ENCODE peak calls at places on chromosomes 11 and 22, in nine cellular contexts. One of them, this sample, is unnamed.

GRCh38 chr11:12120031-12121008 is 9.9 kb downstream of the MICAL2 start:
- DNase-seq in prostate gland: no peak
- DNase-seq in sigmoid colon: no peak
- DNase-seq in upper lobe of left lung: no peak
- DNase-seq in SK-N-SH: no peak
- DNase-seq in endothelial cell of umbilical vein: no peak
- DNase-seq in transverse colon: no peak
- DNase-seq in stomach: no peak
- DNase-seq in GM12891: no peak
- DNase-seq in this sample: no peak

GRCh38 chr22:44916281-44917231 is 93.2 kb downstream of the PHF21B start:
- DNase-seq in prostate gland: no peak
- DNase-seq in sigmoid colon: peak; percentile 53
- DNase-seq in upper lobe of left lung: no peak
- DNase-seq in SK-N-SH: no peak
- DNase-seq in endothelial cell of umbilical vein: no peak
- DNase-seq in transverse colon: no peak
- DNase-seq in stomach: no peak
- DNase-seq in GM12891: no peak
- DNase-seq in this sample: peak; percentile 73

GRCh38 chr22:40021401-40022000 is 26.7 kb downstream of the FAM83F start:
- DNase-seq in prostate gland: no peak
- DNase-seq in sigmoid colon: no peak
- DNase-seq in upper lobe of left lung: peak; percentile 77
- DNase-seq in SK-N-SH: no peak
- DNase-seq in endothelial cell of umbilical vein: no peak
- DNase-seq in transverse colon: no peak
- DNase-seq in stomach: no peak
- DNase-seq in GM12891: no peak
- DNase-seq in this sample: no peak

GRCh38 chr11:2797741-2798361 is 87.7 kb downstream of the CDKN1C start:
- DNase-seq in prostate gland: no peak
- DNase-seq in sigmoid colon: peak; percentile 58
- DNase-seq in upper lobe of left lung: peak; percentile 57
- DNase-seq in SK-N-SH: no peak
- DNase-seq in endothelial cell of umbilical vein: no peak
- DNase-seq in transverse colon: peak; percentile 7
- DNase-seq in stomach: peak; percentile 17
- DNase-seq in GM12891: no peak
- DNase-seq in this sample: peak; percentile 51

GRCh38 chr11:45745065-45745811 is 59.7 kb upstream of the SLC35C1 start:
- DNase-seq in prostate gland: no peak
- DNase-seq in sigmoid colon: peak; percentile 84
- DNase-seq in upper lobe of left lung: no peak
- DNase-seq in SK-N-SH: no peak
- DNase-seq in endothelial cell of umbilical vein: no peak
- DNase-seq in transverse colon: no peak
- DNase-seq in stomach: no peak
- DNase-seq in GM12891: no peak
- DNase-seq in this sample: no peak

GRCh38 chr22:31333648-31334047 is 12.5 kb downstream of the PATZ1 start:
- DNase-seq in prostate gland: peak; percentile 55
- DNase-seq in sigmoid colon: no peak
- DNase-seq in upper lobe of left lung: no peak
- DNase-seq in SK-N-SH: no peak
- DNase-seq in endothelial cell of umbilical vein: no peak
- DNase-seq in transverse colon: no peak
- DNase-seq in stomach: no peak
- DNase-seq in GM12891: no peak
- DNase-seq in this sample: no peak

GRCh38 chr11:15629690-15630321 is 515.1 kb downstream of the INSC start:
- DNase-seq in prostate gland: no peak
- DNase-seq in sigmoid colon: no peak
- DNase-seq in upper lobe of left lung: no peak
- DNase-seq in SK-N-SH: no peak
- DNase-seq in endothelial cell of umbilical vein: no peak
- DNase-seq in transverse colon: peak; percentile 62
- DNase-seq in stomach: peak; percentile 70
- DNase-seq in GM12891: no peak
- DNase-seq in this sample: no peak

GRCh38 chr11:79439430-79439892 is 1.4 kb downstream of the TENM4 start:
- DNase-seq in prostate gland: no peak
- DNase-seq in sigmoid colon: no peak
- DNase-seq in upper lobe of left lung: peak; percentile 30
- DNase-seq in SK-N-SH: peak; percentile 38
- DNase-seq in endothelial cell of umbilical vein: no peak
- DNase-seq in transverse colon: no peak
- DNase-seq in stomach: no peak
- DNase-seq in GM12891: no peak
- DNase-seq in this sample: no peak

GRCh38 chr22:19714320-19715252 is at the start of gene SEPTIN5:
- DNase-seq in prostate gland: no peak
- DNase-seq in sigmoid colon: no peak
- DNase-seq in upper lobe of left lung: peak; percentile 89
- DNase-seq in SK-N-SH: peak; percentile 83
- DNase-seq in endothelial cell of umbilical vein: no peak
- DNase-seq in transverse colon: no peak
- DNase-seq in stomach: no peak
- DNase-seq in GM12891: no peak
- DNase-seq in this sample: no peak

GRCh38 chr11:114964676-114965214 is 286.4 kb downstream of the NXPE2 start:
- DNase-seq in prostate gland: no peak
- DNase-seq in sigmoid colon: no peak
- DNase-seq in upper lobe of left lung: no peak
- DNase-seq in SK-N-SH: no peak
- DNase-seq in endothelial cell of umbilical vein: no peak
- DNase-seq in transverse colon: no peak
- DNase-seq in stomach: no peak
- DNase-seq in GM12891: no peak
- DNase-seq in this sample: no peak

GRCh38 chr11:69064394-69064957 is 15.7 kb downstream of the TPCN2 start:
- DNase-seq in prostate gland: no peak
- DNase-seq in sigmoid colon: no peak
- DNase-seq in upper lobe of left lung: peak; percentile 38
- DNase-seq in SK-N-SH: no peak
- DNase-seq in endothelial cell of umbilical vein: no peak
- DNase-seq in transverse colon: no peak
- DNase-seq in stomach: no peak
- DNase-seq in GM12891: no peak
- DNase-seq in this sample: no peak

GRCh38 chr11:20388096-20389055 is 860 bp downstream of the PRMT3 start:
- DNase-seq in prostate gland: no peak
- DNase-seq in sigmoid colon: no peak
- DNase-seq in upper lobe of left lung: no peak
- DNase-seq in SK-N-SH: no peak
- DNase-seq in endothelial cell of umbilical vein: no peak
- DNase-seq in transverse colon: no peak
- DNase-seq in stomach: no peak
- DNase-seq in GM12891: no peak
- DNase-seq in this sample: no peak

GRCh38 chr11:44555031-44555800 is 10.2 kb upstream of the CD82 start:
- DNase-seq in prostate gland: no peak
- DNase-seq in sigmoid colon: no peak
- DNase-seq in upper lobe of left lung: no peak
- DNase-seq in SK-N-SH: no peak
- DNase-seq in endothelial cell of umbilical vein: no peak
- DNase-seq in transverse colon: no peak
- DNase-seq in stomach: no peak
- DNase-seq in GM12891: no peak
- DNase-seq in this sample: no peak

GRCh38 chr22:46582281-46582811 is 37.8 kb upstream of the GRAMD4 start:
- DNase-seq in prostate gland: no peak
- DNase-seq in sigmoid colon: peak; percentile 58
- DNase-seq in upper lobe of left lung: no peak
- DNase-seq in SK-N-SH: no peak
- DNase-seq in endothelial cell of umbilical vein: no peak
- DNase-seq in transverse colon: peak; percentile 81
- DNase-seq in stomach: peak; percentile 77
- DNase-seq in GM12891: no peak
- DNase-seq in this sample: peak; percentile 59

GRCh38 chr11:125167954-125168821 is 3.6 kb downstream of the PKNOX2 start:
- DNase-seq in prostate gland: peak; percentile 31
- DNase-seq in sigmoid colon: no peak
- DNase-seq in upper lobe of left lung: no peak
- DNase-seq in SK-N-SH: no peak
- DNase-seq in endothelial cell of umbilical vein: no peak
- DNase-seq in transverse colon: no peak
- DNase-seq in stomach: peak; percentile 38
- DNase-seq in GM12891: no peak
- DNase-seq in this sample: no peak
- TF ChIP-seq POLR2AphosphoS5 in prostate gland: no peak
- TF ChIP-seq POLR2AphosphoS5 in sigmoid colon: no peak
- TF ChIP-seq POLR2AphosphoS5 in upper lobe of left lung: no peak
- TF ChIP-seq POLR2AphosphoS5 in SK-N-SH: no peak
- TF ChIP-seq POLR2AphosphoS5 in endothelial cell of umbilical vein: no peak
- TF ChIP-seq POLR2AphosphoS5 in transverse colon: no peak
- TF ChIP-seq POLR2AphosphoS5 in stomach: no peak
- TF ChIP-seq POLR2AphosphoS5 in GM12891: no peak
- TF ChIP-seq POLR2AphosphoS5 in this sample: no peak

GRCh38 chr11:67118059-67118766 is 850 bp upstream of the KDM2A start:
- DNase-seq in prostate gland: peak; percentile 19
- DNase-seq in sigmoid colon: peak; percentile 75
- DNase-seq in upper lobe of left lung: peak; percentile 91
- DNase-seq in SK-N-SH: peak; percentile 40
- DNase-seq in endothelial cell of umbilical vein: peak; percentile 34
- DNase-seq in transverse colon: peak; percentile 50
- DNase-seq in stomach: peak; percentile 48
- DNase-seq in GM12891: peak; percentile 31
- DNase-seq in this sample: peak; percentile 81

GRCh38 chr11:67119577-67120391 is 721 bp downstream of the KDM2A start:
- DNase-seq in prostate gland: peak; percentile 17
- DNase-seq in sigmoid colon: peak; percentile 63
- DNase-seq in upper lobe of left lung: peak; percentile 67
- DNase-seq in SK-N-SH: peak; percentile 79
- DNase-seq in endothelial cell of umbilical vein: peak; percentile 49
- DNase-seq in transverse colon: peak; percentile 32
- DNase-seq in stomach: no peak
- DNase-seq in GM12891: no peak
- DNase-seq in this sample: peak; percentile 67

GRCh38 chr11:67118801-67119576 is at the start of gene KDM2A:
- DNase-seq in prostate gland: peak; percentile 99
- DNase-seq in sigmoid colon: peak; percentile 100
- DNase-seq in upper lobe of left lung: peak; percentile 100
- DNase-seq in SK-N-SH: peak; percentile 100
- DNase-seq in endothelial cell of umbilical vein: peak; percentile 98
- DNase-seq in transverse colon: peak; percentile 99
- DNase-seq in stomach: peak; percentile 99
- DNase-seq in GM12891: peak; percentile 97
- DNase-seq in this sample: peak; percentile 99

GRCh38 chr11:67120456-67120855 is 1.4 kb downstream of the KDM2A start:
- DNase-seq in prostate gland: no peak
- DNase-seq in sigmoid colon: no peak
- DNase-seq in upper lobe of left lung: no peak
- DNase-seq in SK-N-SH: no peak
- DNase-seq in endothelial cell of umbilical vein: peak; percentile 15
- DNase-seq in transverse colon: no peak
- DNase-seq in stomach: no peak
- DNase-seq in GM12891: no peak
- DNase-seq in this sample: no peak

DNA sequence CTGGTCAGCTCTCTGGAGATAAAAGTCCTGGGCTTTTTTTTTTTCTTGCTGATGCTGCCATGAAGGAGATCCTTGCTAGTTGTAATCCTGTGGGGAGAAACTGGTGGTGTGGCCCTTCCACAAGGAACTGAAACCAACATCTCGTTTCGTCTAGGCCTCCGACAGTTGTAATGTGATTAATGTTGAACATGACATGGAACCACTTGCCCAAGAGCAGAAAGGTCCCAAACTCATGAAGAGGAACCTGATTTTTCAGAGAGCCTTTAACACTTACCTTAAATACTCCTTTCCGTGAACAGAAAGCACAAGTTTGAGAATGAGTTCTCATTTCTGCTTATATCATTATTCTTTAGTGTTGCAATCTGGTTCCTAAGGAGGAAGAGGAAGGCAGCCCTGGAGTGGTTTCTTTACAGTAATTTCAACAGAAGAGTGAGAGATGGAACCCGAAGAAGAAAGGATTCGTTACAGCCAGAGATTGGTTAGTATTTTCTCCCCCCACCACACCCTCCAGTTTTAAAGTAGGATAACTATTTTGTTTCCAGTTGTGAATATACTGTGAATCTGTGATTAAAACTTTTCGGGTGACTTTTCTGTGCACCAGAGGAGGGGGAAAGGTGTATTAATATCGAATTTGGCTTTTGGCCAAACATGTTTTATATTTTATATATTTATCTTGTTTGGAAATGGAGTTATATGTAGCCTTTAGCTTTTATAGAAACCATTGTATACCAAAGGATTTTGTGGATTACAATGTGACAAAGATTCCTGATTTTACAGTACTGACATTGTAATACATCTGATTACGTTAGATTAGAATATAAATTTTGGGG is 2.0 kb downstream of the KDM2A start:
- DNase-seq in prostate gland: peak; percentile 33
- DNase-seq in sigmoid colon: peak; percentile 70
- DNase-seq in upper lobe of left lung: no peak
- DNase-seq in SK-N-SH: no peak
- DNase-seq in endothelial cell of umbilical vein: peak; percentile 57
- DNase-seq in transverse colon: peak; percentile 53
- DNase-seq in stomach: peak; percentile 45
- DNase-seq in GM12891: no peak
- DNase-seq in this sample: peak; percentile 51
- TF ChIP-seq POLR2AphosphoS5 in prostate gland: no peak
- TF ChIP-seq POLR2AphosphoS5 in sigmoid colon: no peak
- TF ChIP-seq POLR2AphosphoS5 in upper lobe of left lung: no peak
- TF ChIP-seq POLR2AphosphoS5 in SK-N-SH: no peak
- TF ChIP-seq POLR2AphosphoS5 in endothelial cell of umbilical vein: no peak
- TF ChIP-seq POLR2AphosphoS5 in transverse colon: no peak
- TF ChIP-seq POLR2AphosphoS5 in stomach: peak; percentile 50
- TF ChIP-seq POLR2AphosphoS5 in GM12891: no peak
- TF ChIP-seq POLR2AphosphoS5 in this sample: no peak

GRCh38 chr11:961921-962320 is 36.3 kb downstream of the AP2A2 start:
- DNase-seq in prostate gland: no peak
- DNase-seq in sigmoid colon: no peak
- DNase-seq in upper lobe of left lung: no peak
- DNase-seq in SK-N-SH: peak; percentile 7
- DNase-seq in endothelial cell of umbilical vein: no peak
- DNase-seq in transverse colon: no peak
- DNase-seq in stomach: no peak
- DNase-seq in GM12891: no peak
- DNase-seq in this sample: no peak
- TF ChIP-seq POLR2AphosphoS5 in prostate gland: no peak
- TF ChIP-seq POLR2AphosphoS5 in sigmoid colon: no peak
- TF ChIP-seq POLR2AphosphoS5 in upper lobe of left lung: no peak
- TF ChIP-seq POLR2AphosphoS5 in SK-N-SH: no peak
- TF ChIP-seq POLR2AphosphoS5 in endothelial cell of umbilical vein: no peak
- TF ChIP-seq POLR2AphosphoS5 in transverse colon: no peak
- TF ChIP-seq POLR2AphosphoS5 in stomach: no peak
- TF ChIP-seq POLR2AphosphoS5 in GM12891: no peak
- TF ChIP-seq POLR2AphosphoS5 in this sample: no peak

DNA sequence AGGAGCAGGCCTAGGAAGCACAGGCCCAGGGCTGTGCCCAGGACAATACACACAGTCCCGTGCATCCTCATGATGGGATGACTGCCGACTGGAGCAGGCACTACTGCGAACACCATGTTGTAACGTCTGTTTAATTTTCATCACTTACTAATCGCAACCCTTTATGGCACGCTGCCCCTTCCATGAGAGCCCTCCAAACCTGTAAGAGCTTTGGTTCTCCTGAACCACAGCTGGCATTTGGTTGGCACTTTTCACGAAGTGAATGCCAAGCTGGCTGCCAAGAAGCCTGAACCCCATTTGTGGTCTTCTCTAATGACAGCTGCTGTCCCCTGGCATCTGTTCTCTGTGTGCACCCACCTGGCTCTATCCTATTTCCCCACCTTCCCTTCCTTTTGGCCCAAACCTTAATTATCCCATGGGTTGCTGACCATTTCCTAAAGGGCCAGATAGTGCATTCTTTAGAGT is 36.5 kb downstream of the APOL1 start:
- DNase-seq in prostate gland: no peak
- DNase-seq in sigmoid colon: peak; percentile 78
- DNase-seq in upper lobe of left lung: no peak
- DNase-seq in SK-N-SH: no peak
- DNase-seq in endothelial cell of umbilical vein: no peak
- DNase-seq in transverse colon: no peak
- DNase-seq in stomach: no peak
- DNase-seq in GM12891: no peak
- DNase-seq in this sample: no peak
- TF ChIP-seq POLR2AphosphoS5 in prostate gland: no peak
- TF ChIP-seq POLR2AphosphoS5 in sigmoid colon: no peak
- TF ChIP-seq POLR2AphosphoS5 in upper lobe of left lung: no peak
- TF ChIP-seq POLR2AphosphoS5 in SK-N-SH: no peak
- TF ChIP-seq POLR2AphosphoS5 in endothelial cell of umbilical vein: no peak
- TF ChIP-seq POLR2AphosphoS5 in transverse colon: no peak
- TF ChIP-seq POLR2AphosphoS5 in stomach: no peak
- TF ChIP-seq POLR2AphosphoS5 in GM12891: no peak
- TF ChIP-seq POLR2AphosphoS5 in this sample: no peak

This sample was measured in suprapubic skin.